ENCODE peak calls at places on chromosomes 5 and 9, in eight cellular contexts. W is CD4-positive, alpha-beta memory T cell; N is choroid plexus epithelial cell; U is GM12892; Y is ELR; L is natural killer cell treated with Interleukin-12 subunit alpha and Interleukin-12 subunit beta and Interleukin-15 and Interleukin-18, amount 100 ng/mL, for 72 hours; J is substantia nigra; S is psoas muscle. C is an unnamed sample.

GRCh38 chr9:113616116-113616515 is 152.6 kb downstream of the RGS3 start:
- DNase-seq in J (no peak), U (no peak), S (no peak), L (no peak), W (no peak), Y (no peak), N (no peak), C (no peak)

GRCh38 chr5:147648597-147648996 is 133.9 kb downstream of the JAKMIP2 start:
- DNase-seq in S (no peak), W (no peak), N (no peak), U (no peak), Y (no peak), J (no peak), L (no peak), C (no peak)

GRCh38 chr9:131348631-131349521 is 45.0 kb upstream of the PRRC2B start:
- DNase-seq in S (no peak), Y (peak; percentile 15), L (no peak), N (no peak), U (no peak), J (no peak), W (no peak), C (no peak)

GRCh38 chr9:76987594-76988200 is 31.8 kb upstream of the FOXB2 start:
- DNase-seq in Y (peak; percentile 62), U (no peak), L (no peak), J (peak; percentile 33), N (peak; percentile 61), S (no peak), W (no peak), C (peak; percentile 30)

GRCh38 chr9:113624721-113625120 is 161.2 kb downstream of the RGS3 start:
- DNase-seq in W (no peak), N (no peak), U (no peak), J (no peak), S (no peak), Y (peak; percentile 93), L (no peak), C (peak; percentile 62)

GRCh38 chr9:114174876-114175771 is 19.8 kb downstream of the COL27A1 start:
- DNase-seq in J (peak; percentile 55), W (no peak), N (peak; percentile 32), Y (peak; percentile 91), S (peak; percentile 78), L (no peak), U (no peak), C (peak; percentile 96)

GRCh38 chr9:112377087-112377486 is 2.8 kb upstream of the HSDL2 start:
- DNase-seq in W (peak; percentile 7), N (no peak), S (no peak), L (no peak), Y (peak; percentile 3), J (no peak), U (no peak), C (no peak)

GRCh38 chr5:141729387-141730006 is 47.5 kb upstream of the ARAP3 start:
- DNase-seq in L (no peak), W (no peak), S (no peak), J (peak; percentile 16), Y (no peak), N (no peak), U (no peak), C (no peak)

GRCh38 chr9:17810728-17811634 is 232.1 kb downstream of the SH3GL2 start:
- DNase-seq in U (no peak), J (peak; percentile 1), N (peak; percentile 82), Y (peak; percentile 71), L (peak; percentile 69), W (no peak), S (no peak), C (peak; percentile 48)

GRCh38 chr5:159135896-159136531 is 36.3 kb upstream of the EBF1 start:
- DNase-seq in L (no peak), W (no peak), N (peak; percentile 74), U (no peak), J (no peak), S (no peak), Y (peak; percentile 82), C (peak; percentile 74)

GRCh38 chr9:96209407-96210031 is 92.5 kb downstream of the HSD17B3 start:
- DNase-seq in J (no peak), S (no peak), L (no peak), U (no peak), W (no peak), Y (peak; percentile 34), N (peak; percentile 40), C (peak; percentile 57)

GRCh38 chr9:72579190-72579589 is 57.8 kb downstream of the TMC1 start:
- DNase-seq in N (peak; percentile 69), W (no peak), U (no peak), J (no peak), L (no peak), Y (peak; percentile 87), S (peak; percentile 74), C (peak; percentile 50)

GRCh38 chr5:43017438-43017820 is 22.7 kb downstream of the ANXA2R start:
- DNase-seq in Y (peak; percentile 66), S (peak; percentile 56), J (no peak), N (peak; percentile 51), W (no peak), L (no peak), U (no peak), C (peak; percentile 70)

GRCh38 chr5:180640301-180640764 is 9.1 kb downstream of the FLT4 start:
- DNase-seq in N (no peak), S (no peak), L (no peak), U (peak; percentile 8), W (no peak), Y (no peak), J (no peak), C (no peak)

GRCh38 chr5:127060470-127060985 is 12.8 kb downstream of the C5orf63 start:
- DNase-seq in N (peak; percentile 8), U (no peak), S (no peak), W (no peak), J (no peak), Y (no peak), L (no peak), C (no peak)

GRCh38 chr5:152622628-152623027 is 217.5 kb upstream of the NMUR2 start:
- DNase-seq in J (no peak), W (no peak), S (no peak), Y (no peak), U (no peak), L (no peak), N (no peak), C (no peak)

GRCh38 chr9:32968101-32969011 is 33.1 kb downstream of the APTX start:
- DNase-seq in L (peak; percentile 70), Y (peak; percentile 67), N (peak; percentile 65), J (peak; percentile 9), W (peak; percentile 28), S (peak; percentile 60), U (no peak), C (peak; percentile 51)

GRCh38 chr9:32589083-32589713 is 16.2 kb upstream of the NDUFB6 start:
- DNase-seq in W (no peak), N (peak; percentile 81), L (no peak), U (no peak), J (no peak), S (no peak), Y (peak; percentile 61), C (peak; percentile 47)

GRCh38 chr5:1759378-1759970 is 40.2 kb downstream of the MRPL36 start:
- DNase-seq in J (no peak), W (no peak), Y (no peak), L (no peak), N (no peak), U (no peak), S (no peak), C (no peak)

GRCh38 chr9:136614372-136614922 is 48.3 kb upstream of the EGFL7 start:
- DNase-seq in S (no peak), Y (peak; percentile 87), J (no peak), U (no peak), L (no peak), N (peak; percentile 64), W (no peak), C (peak; percentile 96)

GRCh38 chr5:6328173-6328572 is 50.2 kb downstream of the MED10 start:
- DNase-seq in J (no peak), Y (peak; percentile 26), U (no peak), N (peak; percentile 46), L (no peak), S (no peak), W (no peak), C (no peak)

GRCh38 chr5:171419663-171420428 is 399 bp downstream of the FGF18 start:
- DNase-seq in N (peak; percentile 38), W (peak; percentile 30), L (no peak), J (no peak), S (no peak), Y (peak; percentile 47), U (peak; percentile 48), C (no peak)

GRCh38 chr5:179377421-179378115 is 32.3 kb upstream of the ADAMTS2 start:
- DNase-seq in J (no peak), Y (no peak), N (peak; percentile 16), U (no peak), W (no peak), S (no peak), L (no peak), C (no peak)

GRCh38 chr5:109876941-109877669 is 187.4 kb downstream of the MAN2A1 start:
- DNase-seq in L (no peak), S (no peak), U (no peak), J (no peak), Y (peak; percentile 84), N (peak; percentile 13), W (no peak), C (no peak)

GRCh38 chr5:32076699-32077695 is 97.1 kb downstream of the GOLPH3 start:
- DNase-seq in L (no peak), U (no peak), S (no peak), J (no peak), W (peak; percentile 33), N (peak; percentile 81), Y (peak; percentile 72), C (peak; percentile 63)

GRCh38 chr9:113454914-113455761 is 8.4 kb upstream of the RGS3 start:
- DNase-seq in W (no peak), Y (peak; percentile 81), N (peak; percentile 91), U (no peak), J (no peak), L (no peak), S (no peak), C (peak; percentile 87)

GRCh38 chr5:119418782-119419101 is 33.6 kb upstream of the HSD17B4 start:
- DNase-seq in W (no peak), Y (no peak), N (no peak), L (no peak), J (no peak), S (no peak), U (no peak), C (no peak)

GRCh38 chr9:106156462-106156861 is 462.1 kb downstream of the TMEM38B start:
- DNase-seq in W (no peak), S (no peak), Y (no peak), N (no peak), U (no peak), L (no peak), J (no peak), C (no peak)

GRCh38 chr9:91334053-91334452 is 27.7 kb downstream of the AUH start:
- DNase-seq in N (peak; percentile 37), L (no peak), J (no peak), W (no peak), S (no peak), Y (peak; percentile 62), U (no peak), C (peak; percentile 58)

GRCh38 chr5:126965061-126965475 is 65.3 kb downstream of the MARCHF3 start:
- DNase-seq in Y (peak; percentile 97), W (no peak), J (no peak), S (no peak), L (no peak), U (no peak), N (peak; percentile 95), C (peak; percentile 73)

GRCh38 chr5:40834391-40834848 is 602 bp downstream of the RPL37 start:
- DNase-seq in J (no peak), Y (peak; percentile 33), L (peak; percentile 63), S (no peak), N (peak; percentile 53), U (no peak), W (peak; percentile 82), C (peak; percentile 58)

GRCh38 chr5:66138572-66139116 is 5.5 kb upstream of the SREK1 start:
- DNase-seq in U (no peak), L (no peak), W (no peak), J (no peak), N (no peak), S (no peak), Y (no peak), C (no peak)

GRCh38 chr5:151740958-151741373 is 17.5 kb downstream of the ATOX1 start:
- DNase-seq in S (no peak), W (no peak), Y (peak; percentile 89), J (no peak), N (peak; percentile 79), U (no peak), L (no peak), C (peak; percentile 78)

GRCh38 chr5:179293276-179293675 is 52.0 kb downstream of the ADAMTS2 start:
- DNase-seq in S (no peak), W (no peak), L (peak; percentile 31), Y (no peak), U (no peak), J (no peak), N (no peak), C (peak; percentile 56)